ENCODE peak calls at places on chromosomes 3 and 15, in ten cellular contexts. A, E, M, W, R, O, G, B, I and V are unnamed samples.

GRCh38 chr3:161388860-161389259 is 17.5 kb upstream of the SPTSSB start:
- DNase-seq in A (no peak), E (no peak), M (no peak), W (no peak), R (no peak), O (no peak), G (no peak), B (no peak), I (no peak), V (no peak)

GRCh38 chr3:155356594-155357370 is 63.3 kb upstream of the STRIT1 start:
- DNase-seq in A (no peak), E (no peak), M (no peak), W (peak; percentile 6), R (no peak), O (no peak), G (no peak), B (no peak), I (no peak), V (no peak)

GRCh38 chr3:29764603-29765254 is 483.9 kb downstream of the RBMS3 start:
- DNase-seq in A (no peak), E (no peak), M (no peak), W (no peak), R (peak; percentile 96), O (peak; percentile 34), G (peak; percentile 79), B (peak; percentile 88), I (no peak), V (no peak)

GRCh38 chr15:40939909-40940801 is 11.0 kb downstream of the DLL4 start:
- DNase-seq in A (no peak), E (no peak), M (no peak), W (no peak), R (no peak), O (no peak), G (no peak), B (no peak), I (no peak), V (no peak)

GRCh38 chr3:16090013-16090412 is 84.5 kb upstream of the GALNT15 start:
- DNase-seq in A (no peak), E (no peak), M (no peak), W (no peak), R (peak; percentile 99), O (no peak), G (peak; percentile 95), B (peak; percentile 96), I (no peak), V (no peak)

GRCh38 chr3:87207500-87207899 is 19.6 kb upstream of the CHMP2B start:
- DNase-seq in A (no peak), E (no peak), M (no peak), W (no peak), R (no peak), O (no peak), G (no peak), B (no peak), I (no peak), V (no peak)

GRCh38 chr3:188177721-188178120 is 23.8 kb downstream of the LPP start:
- DNase-seq in A (no peak), E (no peak), M (no peak), W (no peak), R (no peak), O (no peak), G (no peak), B (no peak), I (no peak), V (no peak)

GRCh38 chr3:150371741-150372254 is 36.3 kb upstream of the TSC22D2 start:
- DNase-seq in A (no peak), E (no peak), M (no peak), W (no peak), R (peak; percentile 100), O (peak; percentile 60), G (peak; percentile 97), B (peak; percentile 99), I (no peak), V (no peak)

GRCh38 chr3:48715179-48715800 is 1.7 kb downstream of the IP6K2 start:
- DNase-seq in A (no peak), E (no peak), M (no peak), W (no peak), R (peak; percentile 32), O (no peak), G (no peak), B (peak; percentile 30), I (no peak), V (no peak)

GRCh38 chr3:159486580-159486979 is 502.1 kb upstream of the IL12A start:
- DNase-seq in A (no peak), E (no peak), M (no peak), W (no peak), R (no peak), O (no peak), G (no peak), B (no peak), I (no peak), V (no peak)
- TF ChIP-seq CTCF in A (no peak), E (peak; percentile 15), M (peak; percentile 30), W (no peak), R (peak; percentile 10), O (no peak), G (peak; percentile 31), B (no peak), I (no peak), V (no peak)

GRCh38 chr15:62164500-62165028 is 521 bp downstream of the C2CD4B start:
- DNase-seq in A (no peak), E (peak; percentile 17), M (no peak), W (peak; percentile 19), R (no peak), O (no peak), G (no peak), B (no peak), I (no peak), V (no peak)
- TF ChIP-seq CTCF in A (no peak), E (no peak), M (no peak), W (no peak), R (no peak), O (no peak), G (no peak), B (no peak), I (no peak), V (no peak)

DNA sequence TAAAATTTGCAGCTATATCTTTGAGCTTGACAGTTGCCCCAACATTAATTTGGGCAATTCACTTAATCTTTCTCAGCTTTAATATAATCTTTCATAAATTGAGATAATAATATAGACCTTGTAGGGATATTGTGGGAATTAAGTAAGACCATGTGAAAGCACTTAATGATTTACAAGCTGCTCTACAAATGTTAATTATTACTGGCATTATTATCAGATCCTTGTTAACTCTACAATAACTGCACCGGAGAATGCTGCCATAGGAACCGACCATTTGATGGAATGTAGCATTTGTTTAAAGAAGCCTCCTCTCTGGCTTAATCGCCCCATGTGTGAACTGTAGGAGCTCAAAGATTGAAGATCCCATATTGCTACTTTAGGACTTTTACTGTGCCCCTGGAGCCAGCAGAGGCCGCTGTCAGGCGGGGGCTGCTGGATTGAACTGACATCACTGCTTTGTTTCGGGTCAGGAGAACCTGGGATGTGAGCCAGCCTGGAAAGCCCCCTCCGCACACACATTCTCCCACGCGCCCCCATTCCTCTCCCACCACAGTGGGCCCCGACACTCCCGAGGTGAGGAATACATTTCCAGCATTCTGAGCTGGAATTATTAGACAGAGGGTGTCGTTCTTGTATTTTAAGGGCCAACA is 154.2 kb upstream of the TNIK start:
- DNase-seq in A (no peak), E (peak; percentile 51), M (peak; percentile 40), W (peak; percentile 14), R (no peak), O (peak; percentile 50), G (no peak), B (peak; percentile 35), I (no peak), V (no peak)
- TF ChIP-seq CTCF in A (peak; percentile 14), E (peak; percentile 65), M (peak; percentile 13), W (peak; percentile 39), R (peak; percentile 46), O (peak; percentile 42), G (peak; percentile 73), B (peak; percentile 87), I (no peak), V (no peak)

DNA sequence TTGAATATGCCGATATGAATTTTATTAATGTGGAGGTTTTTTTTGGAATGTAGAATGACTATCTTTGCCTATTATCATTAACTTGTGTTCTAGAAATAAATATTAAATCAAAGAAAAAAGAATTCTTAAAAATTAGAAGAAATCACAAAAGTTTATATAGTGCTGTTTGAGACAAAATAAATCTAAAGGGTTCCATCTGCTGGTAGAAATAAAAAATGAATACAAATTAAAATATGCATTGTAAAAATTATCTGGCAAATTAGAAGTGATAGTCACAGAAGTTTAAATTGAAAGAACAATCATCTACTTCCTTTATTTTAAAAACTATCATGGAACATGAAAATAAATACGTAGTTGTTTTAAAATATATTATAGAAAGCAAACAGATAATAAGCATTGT is 22.7 kb upstream of the ZBTB20 start:
- DNase-seq in A (no peak), E (no peak), M (no peak), W (no peak), R (peak; percentile 26), O (no peak), G (no peak), B (no peak), I (no peak), V (no peak)
- TF ChIP-seq CTCF in A (peak; percentile 31), E (peak; percentile 48), M (no peak), W (peak; percentile 20), R (peak; percentile 17), O (peak; percentile 12), G (no peak), B (no peak), I (no peak), V (no peak)